ENCODE peak calls at places on chromosomes 3 and 15, in four cellular contexts. One of them, this sample, is unnamed.

GRCh38 chr3:156818890-156819289 is 7.3 kb upstream of the LEKR1 start:
- DNase-seq in HepG2: no peak
- DNase-seq in K562: no peak
- DNase-seq in GM12878: no peak
- DNase-seq in this sample: no peak

GRCh38 chr15:77346637-77347036 is 73.3 kb downstream of the PEAK1 start:
- DNase-seq in GM12878: no peak
- DNase-seq in K562: no peak
- DNase-seq in HepG2: peak
- DNase-seq in this sample: no peak

GRCh38 chr3:134628884-134629283 is 21.9 kb downstream of the KY start:
- DNase-seq in K562: no peak
- DNase-seq in GM12878: no peak
- DNase-seq in HepG2: no peak
- DNase-seq in this sample: peak

GRCh38 chr3:21729888-21730459 is 21.0 kb downstream of the ZNF385D start:
- DNase-seq in HepG2: no peak
- DNase-seq in K562: no peak
- DNase-seq in GM12878: no peak
- DNase-seq in this sample: no peak

GRCh38 chr3:172034786-172035685 is 4.3 kb upstream of the FNDC3B start:
- DNase-seq in HepG2: no peak
- DNase-seq in GM12878: no peak
- DNase-seq in K562: peak
- DNase-seq in this sample: peak

GRCh38 chr15:75843618-75844610 is 667 bp downstream of the UBE2Q2 start:
- DNase-seq in GM12878: no peak
- DNase-seq in HepG2: peak
- DNase-seq in K562: peak
- DNase-seq in this sample: peak

GRCh38 chr3:13305623-13306022 is 114.5 kb downstream of the NUP210 start:
- DNase-seq in GM12878: no peak
- DNase-seq in HepG2: no peak
- DNase-seq in K562: no peak
- DNase-seq in this sample: no peak

GRCh38 chr3:106078635-106079034 is 209.8 kb upstream of the CBLB start:
- DNase-seq in GM12878: no peak
- DNase-seq in K562: no peak
- DNase-seq in HepG2: no peak
- DNase-seq in this sample: no peak

GRCh38 chr3:23489338-23490158 is 286.4 kb downstream of the UBE2E2 start:
- DNase-seq in K562: no peak
- DNase-seq in HepG2: no peak
- DNase-seq in GM12878: no peak
- DNase-seq in this sample: no peak

GRCh38 chr3:186220365-186220764 is 111.5 kb upstream of the ETV5 start:
- DNase-seq in HepG2: no peak
- DNase-seq in GM12878: no peak
- DNase-seq in K562: no peak
- DNase-seq in this sample: no peak

GRCh38 chr3:134073583-134073945 is 43.8 kb upstream of the SLCO2A1 start:
- DNase-seq in GM12878: no peak
- DNase-seq in K562: no peak
- DNase-seq in HepG2: no peak
- DNase-seq in this sample: no peak

GRCh38 chr15:47599806-47600205 is 117.5 kb upstream of the SEMA6D start:
- DNase-seq in K562: no peak
- DNase-seq in HepG2: no peak
- DNase-seq in GM12878: no peak
- DNase-seq in this sample: no peak

GRCh38 chr3:186193534-186194450 is 84.9 kb upstream of the ETV5 start:
- DNase-seq in K562: no peak
- DNase-seq in GM12878: no peak
- DNase-seq in HepG2: no peak
- DNase-seq in this sample: peak

GRCh38 chr3:41581700-41582099 is 380.2 kb downstream of the ULK4 start:
- DNase-seq in K562: no peak
- DNase-seq in HepG2: no peak
- DNase-seq in GM12878: peak
- DNase-seq in this sample: no peak

GRCh38 chr3:32420138-32420981 is 28.7 kb downstream of the CMTM7 start:
- DNase-seq in GM12878: peak
- DNase-seq in HepG2: peak
- DNase-seq in K562: no peak
- DNase-seq in this sample: peak

GRCh38 chr15:34708422-34708821 is 46.4 kb downstream of the GJD2 start:
- DNase-seq in GM12878: no peak
- DNase-seq in HepG2: peak
- DNase-seq in K562: peak
- DNase-seq in this sample: no peak

GRCh38 chr15:78049691-78050440 is 27.6 kb downstream of the TBC1D2B start:
- DNase-seq in GM12878: peak
- DNase-seq in K562: no peak
- DNase-seq in HepG2: no peak
- DNase-seq in this sample: no peak

GRCh38 chr3:98732239-98733054 is 30.7 kb upstream of the ST3GAL6 start:
- DNase-seq in HepG2: peak
- DNase-seq in K562: no peak
- DNase-seq in GM12878: no peak
- DNase-seq in this sample: peak

GRCh38 chr3:184129012-184129411 is 6.1 kb upstream of the EIF2B5 start:
- DNase-seq in GM12878: no peak
- DNase-seq in HepG2: peak
- DNase-seq in K562: peak
- DNase-seq in this sample: no peak

GRCh38 chr3:185647880-185648210 is 61.8 kb downstream of the SENP2 start:
- DNase-seq in HepG2: no peak
- DNase-seq in GM12878: no peak
- DNase-seq in K562: no peak
- DNase-seq in this sample: no peak

GRCh38 chr3:191366675-191367074 is 36.3 kb upstream of the UTS2B start:
- DNase-seq in K562: no peak
- DNase-seq in GM12878: no peak
- DNase-seq in HepG2: no peak
- DNase-seq in this sample: no peak

GRCh38 chr15:74225928-74226327 is 10.2 kb upstream of the CCDC33 start:
- DNase-seq in K562: no peak
- DNase-seq in GM12878: no peak
- DNase-seq in HepG2: no peak
- DNase-seq in this sample: no peak

GRCh38 chr15:74220475-74221248 is 15.5 kb upstream of the CCDC33 start:
- DNase-seq in GM12878: no peak
- DNase-seq in HepG2: no peak
- DNase-seq in K562: no peak
- DNase-seq in this sample: no peak

GRCh38 chr15:74221399-74222230 is 14.5 kb upstream of the CCDC33 start:
- DNase-seq in K562: no peak
- DNase-seq in HepG2: no peak
- DNase-seq in GM12878: no peak
- DNase-seq in this sample: peak

GRCh38 chr15:74222231-74222511 is 14.0 kb upstream of the CCDC33 start:
- DNase-seq in GM12878: no peak
- DNase-seq in HepG2: no peak
- DNase-seq in K562: no peak
- DNase-seq in this sample: no peak

GRCh38 chr15:74222705-74223104 is 13.4 kb upstream of the CCDC33 start:
- DNase-seq in GM12878: no peak
- DNase-seq in K562: no peak
- DNase-seq in HepG2: no peak
- DNase-seq in this sample: no peak
- TF ChIP-seq SRF in GM12878: no peak
- TF ChIP-seq SRF in K562: no peak
- TF ChIP-seq SRF in HepG2: no peak
- TF ChIP-seq SRF in this sample: no peak

GRCh38 chr3:169455472-169455871 is 208.0 kb downstream of the MECOM start:
- DNase-seq in HepG2: no peak
- DNase-seq in K562: no peak
- DNase-seq in GM12878: no peak
- DNase-seq in this sample: no peak
- TF ChIP-seq CBX5 in HepG2: no peak
- TF ChIP-seq CBX5 in K562: no peak
- TF ChIP-seq CBX5 in GM12878: no peak
- TF ChIP-seq CBX5 in this sample: no peak

DNA sequence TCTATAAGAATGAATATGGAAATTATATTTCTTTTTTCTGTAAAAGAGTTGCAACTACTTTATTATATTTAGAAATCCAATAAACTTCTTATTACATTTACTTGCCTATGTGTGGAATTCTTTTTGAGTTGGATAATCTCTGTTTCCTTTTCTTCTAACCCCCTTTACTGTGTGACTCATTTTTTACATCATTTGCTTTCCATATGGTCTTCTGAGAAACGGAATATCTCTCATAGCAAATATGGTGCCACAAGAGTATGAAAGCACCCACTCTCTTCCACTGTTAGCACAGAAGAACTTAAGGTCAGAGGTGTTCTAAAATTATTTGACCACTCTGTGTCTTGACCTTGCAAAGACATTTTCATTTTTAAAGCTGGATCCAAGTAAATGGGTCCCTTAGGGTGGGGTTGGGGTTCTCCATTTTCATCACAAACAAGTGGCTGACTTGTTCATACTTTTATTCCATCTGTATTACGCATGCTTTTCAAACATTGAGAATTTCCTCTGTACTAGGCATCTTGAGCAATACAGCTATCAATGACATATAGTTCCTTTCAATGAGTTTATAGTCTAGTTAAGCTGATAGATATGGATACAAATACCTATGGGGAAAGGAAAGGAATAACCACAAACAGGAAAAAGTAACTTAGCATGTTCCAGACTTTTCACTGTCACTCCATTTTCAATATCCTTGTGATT is 281.1 kb upstream of the TPRG1 start:
- DNase-seq in K562: no peak
- DNase-seq in HepG2: no peak
- DNase-seq in GM12878: no peak
- DNase-seq in this sample: no peak
- TF ChIP-seq SRF in K562: no peak
- TF ChIP-seq SRF in HepG2: no peak
- TF ChIP-seq SRF in GM12878: no peak
- TF ChIP-seq SRF in this sample: no peak

DNA sequence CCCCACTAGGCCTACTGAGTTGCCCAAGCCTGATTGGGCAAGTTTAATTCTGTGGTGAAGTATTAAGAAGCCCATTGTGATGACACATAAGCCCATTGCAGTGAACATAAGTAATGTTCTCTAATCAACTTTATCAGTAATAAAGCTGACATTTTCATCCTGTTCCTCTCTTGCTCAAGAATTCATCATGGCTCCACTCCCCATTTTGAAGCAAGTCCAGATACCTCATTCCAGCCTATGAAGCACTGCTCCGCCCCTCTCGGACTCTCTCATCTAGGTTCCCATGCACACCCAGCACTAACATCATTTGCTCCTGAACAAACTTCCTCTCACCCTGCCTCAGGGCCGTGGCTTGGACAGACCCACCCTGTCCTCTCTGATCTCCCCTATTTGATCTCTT is 10.5 kb downstream of the SHF start:
- DNase-seq in HepG2: no peak
- DNase-seq in GM12878: no peak
- DNase-seq in K562: no peak
- DNase-seq in this sample: no peak
- TF ChIP-seq CBX5 in HepG2: no peak
- TF ChIP-seq CBX5 in GM12878: no peak
- TF ChIP-seq CBX5 in K562: no peak
- TF ChIP-seq CBX5 in this sample: no peak

GRCh38 chr15:99443768-99444446 is 121.9 kb upstream of the MEF2A start:
- DNase-seq in GM12878: no peak
- DNase-seq in K562: no peak
- DNase-seq in HepG2: no peak
- DNase-seq in this sample: peak
- TF ChIP-seq SRF in GM12878: no peak
- TF ChIP-seq SRF in K562: no peak
- TF ChIP-seq SRF in HepG2: no peak
- TF ChIP-seq SRF in this sample: no peak

GRCh38 chr15:28786521-28786920 is 61.9 kb downstream of the GOLGA6L7 start:
- DNase-seq in K562: no peak
- DNase-seq in GM12878: no peak
- DNase-seq in HepG2: no peak
- DNase-seq in this sample: no peak
- TF ChIP-seq CBX5 in K562: no peak
- TF ChIP-seq CBX5 in GM12878: no peak
- TF ChIP-seq CBX5 in HepG2: no peak
- TF ChIP-seq CBX5 in this sample: no peak

GRCh38 chr15:45126535-45127158 is 3.0 kb downstream of the DUOXA1 start:
- DNase-seq in HepG2: peak
- DNase-seq in GM12878: no peak
- DNase-seq in K562: peak
- DNase-seq in this sample: no peak
- TF ChIP-seq SRF in HepG2: no peak
- TF ChIP-seq SRF in GM12878: no peak
- TF ChIP-seq SRF in K562: no peak
- TF ChIP-seq SRF in this sample: no peak

GRCh38 chr3:71348831-71349230 is 234.7 kb downstream of the FOXP1 start:
- DNase-seq in K562: no peak
- DNase-seq in HepG2: no peak
- DNase-seq in GM12878: no peak
- DNase-seq in this sample: no peak

GRCh38 chr3:71350998-71351397 is 232.5 kb downstream of the FOXP1 start:
- DNase-seq in HepG2: no peak
- DNase-seq in GM12878: no peak
- DNase-seq in K562: no peak
- DNase-seq in this sample: no peak

GRCh38 chr3:71345429-71346027 is 238.0 kb downstream of the FOXP1 start:
- DNase-seq in GM12878: no peak
- DNase-seq in K562: no peak
- DNase-seq in HepG2: no peak
- DNase-seq in this sample: no peak

GRCh38 chr3:71348001-71348632 is 235.4 kb downstream of the FOXP1 start:
- DNase-seq in K562: no peak
- DNase-seq in HepG2: no peak
- DNase-seq in GM12878: no peak
- DNase-seq in this sample: no peak
- TF ChIP-seq CBX5 in K562: no peak
- TF ChIP-seq CBX5 in HepG2: no peak
- TF ChIP-seq CBX5 in GM12878: no peak
- TF ChIP-seq CBX5 in this sample: no peak

DNA sequence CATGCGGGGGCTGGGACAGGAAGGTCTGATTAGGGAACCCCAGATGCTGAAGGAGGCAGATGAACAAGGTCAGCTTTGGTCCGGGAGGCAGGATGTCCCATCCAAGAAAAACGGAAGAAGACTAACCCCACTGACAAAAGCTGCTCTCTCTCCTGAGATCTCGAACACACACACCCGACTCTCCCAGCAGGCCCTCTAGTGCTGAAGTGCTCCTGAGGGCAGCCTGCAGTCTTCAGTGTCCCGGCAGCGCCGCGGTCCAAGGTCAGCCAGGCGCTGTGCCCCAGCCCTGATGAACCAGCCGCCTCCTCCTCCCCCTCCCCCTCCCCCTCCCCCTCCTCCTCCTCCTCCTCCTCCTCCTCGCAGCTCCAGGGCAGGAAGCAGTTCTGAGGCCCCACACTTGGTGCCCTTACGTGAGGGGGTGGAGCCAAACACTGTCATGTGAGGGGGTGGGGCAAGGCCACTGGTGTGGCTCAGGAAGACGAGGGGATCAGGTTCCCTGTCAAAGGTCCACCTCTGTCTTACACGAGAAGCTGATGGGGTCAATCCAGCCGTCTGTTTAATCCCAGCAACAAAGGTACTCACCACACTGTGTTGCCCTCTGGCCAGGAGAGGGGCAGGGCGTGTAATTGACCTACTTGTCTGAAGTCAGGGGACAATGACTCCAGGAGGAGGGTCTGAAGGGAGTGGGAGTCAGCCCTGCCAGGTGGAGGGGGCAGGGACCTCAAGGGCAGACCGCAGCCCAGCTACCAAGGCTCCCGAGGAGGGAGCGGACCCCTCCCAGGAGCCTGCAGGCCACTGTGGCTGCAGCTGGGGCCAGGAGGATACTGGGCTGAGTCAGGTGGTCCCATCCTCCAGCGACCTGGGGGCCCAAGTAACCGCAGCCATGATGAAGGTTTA is 34.3 kb downstream of the PRR23E start:
- DNase-seq in HepG2: peak
- DNase-seq in GM12878: no peak
- DNase-seq in K562: peak
- DNase-seq in this sample: no peak
- TF ChIP-seq SRF in HepG2: no peak
- TF ChIP-seq SRF in GM12878: no peak
- TF ChIP-seq SRF in K562: no peak
- TF ChIP-seq SRF in this sample: no peak